ENCODE peak calls at places on chromosome 11, in seven cellular contexts. L is heart right ventricle, I is cardiac muscle cell, U is K562, Q is IMR-90, M is epithelial cell of esophagus, O is uterus. Y is an unnamed sample.

GRCh38 chr11:89583580-89583979 is 92.4 kb upstream of the NOX4 start:
- DNase-seq in L (no peak), I (no peak), U (no peak), Q (no peak), M (no peak), O (no peak), Y (no peak)

GRCh38 chr11:3859373-3859881 is 4.0 kb downstream of the STIM1 start:
- DNase-seq in L (peak; percentile 74), I (no peak), U (peak; percentile 80), Q (no peak), M (no peak), O (no peak), Y (peak; percentile 70)

GRCh38 chr11:128776434-128777284 is 82.8 kb downstream of the FLI1 start:
- DNase-seq in L (peak; percentile 76), I (peak; percentile 66), U (peak; percentile 59), Q (peak; percentile 33), M (peak; percentile 34), O (peak; percentile 47), Y (no peak)

GRCh38 chr11:25733777-25734176 is 598.2 kb upstream of the ANO3 start:
- DNase-seq in L (no peak), I (peak; percentile 24), U (no peak), Q (no peak), M (peak; percentile 2), O (no peak), Y (no peak)

GRCh38 chr11:118224512-118225180 is at the start of gene JAML:
- DNase-seq in L (no peak), I (no peak), U (no peak), Q (no peak), M (no peak), O (no peak), Y (no peak)

GRCh38 chr11:17739945-17740338 is 5.4 kb downstream of the KCNC1 start:
- DNase-seq in L (no peak), I (no peak), U (no peak), Q (no peak), M (no peak), O (no peak), Y (no peak)

GRCh38 chr11:57154718-57155117 is 27.0 kb upstream of the LRRC55 start:
- DNase-seq in L (no peak), I (peak; percentile 15), U (no peak), Q (no peak), M (peak; percentile 49), O (no peak), Y (no peak)

GRCh38 chr11:44517541-44517940 is 47.9 kb upstream of the CD82 start:
- DNase-seq in L (no peak), I (no peak), U (no peak), Q (no peak), M (no peak), O (no peak), Y (no peak)

GRCh38 chr11:65967329-65967934 is 5.9 kb downstream of the SART1 start:
- DNase-seq in L (no peak), I (no peak), U (no peak), Q (no peak), M (no peak), O (no peak), Y (no peak)

GRCh38 chr11:119823077-119823476 is 94.1 kb upstream of the NECTIN1 start:
- DNase-seq in L (no peak), I (no peak), U (no peak), Q (no peak), M (no peak), O (no peak), Y (no peak)
- H3K4me3 ChIP-seq in L (no peak overlapping the region), I (no peak overlapping the region), U (no peak overlapping the region), Q (no peak overlapping the region), M (no peak overlapping the region), O (no peak overlapping the region), Y (no peak overlapping the region)

GRCh38 chr11:107646783-107647182 is 55.8 kb downstream of the ELMOD1 start:
- DNase-seq in L (no peak), I (no peak), U (no peak), Q (no peak), M (no peak), O (no peak), Y (no peak)
- TF ChIP-seq CTCF in L (no peak), I (no peak), U (no peak), Q (no peak), M (no peak), O (no peak), Y (no peak)

DNA sequence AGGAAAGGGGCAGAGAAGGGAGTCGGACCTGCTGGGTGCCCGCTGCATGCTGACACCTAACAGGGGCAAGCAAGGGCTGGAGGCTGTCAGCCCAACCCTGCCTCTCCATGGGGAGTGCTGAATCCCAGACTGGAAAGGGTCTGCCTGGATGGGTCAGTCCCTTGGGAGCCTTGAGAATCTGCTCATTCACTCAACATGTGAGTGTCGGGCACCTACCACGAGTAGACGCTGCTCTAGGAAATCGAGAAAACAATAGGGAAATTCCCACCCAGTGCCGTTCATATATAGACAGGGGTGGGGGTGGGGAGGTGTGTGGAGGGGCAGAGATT is 4.4 kb upstream of the CTSD start:
- DNase-seq in L (no peak), I (no peak), U (no peak), Q (no peak), M (no peak), O (no peak), Y (no peak)
- H3K4me3 ChIP-seq in L (no peak overlapping the region), I (no peak overlapping the region), U (no peak overlapping the region), Q (no peak overlapping the region), M (no peak overlapping the region), O (no peak overlapping the region), Y (no peak overlapping the region)

GRCh38 chr11:11403763-11404725 is 51.0 kb upstream of the CSNK2A3 start:
- DNase-seq in L (no peak), I (peak; percentile 76), U (no peak), Q (peak; percentile 41), M (peak; percentile 63), O (peak; percentile 39), Y (no peak)

GRCh38 chr11:11397043-11397415 is 44.0 kb upstream of the CSNK2A3 start:
- DNase-seq in L (no peak), I (peak; percentile 37), U (no peak), Q (peak; percentile 16), M (no peak), O (no peak), Y (no peak)

GRCh38 chr11:11400121-11400520 is 47.1 kb upstream of the CSNK2A3 start:
- DNase-seq in L (no peak), I (no peak), U (no peak), Q (no peak), M (peak; percentile 53), O (no peak), Y (no peak)

GRCh38 chr11:11401960-11402359 is 48.9 kb upstream of the CSNK2A3 start:
- DNase-seq in L (no peak), I (no peak), U (no peak), Q (no peak), M (no peak), O (no peak), Y (no peak)

DNA sequence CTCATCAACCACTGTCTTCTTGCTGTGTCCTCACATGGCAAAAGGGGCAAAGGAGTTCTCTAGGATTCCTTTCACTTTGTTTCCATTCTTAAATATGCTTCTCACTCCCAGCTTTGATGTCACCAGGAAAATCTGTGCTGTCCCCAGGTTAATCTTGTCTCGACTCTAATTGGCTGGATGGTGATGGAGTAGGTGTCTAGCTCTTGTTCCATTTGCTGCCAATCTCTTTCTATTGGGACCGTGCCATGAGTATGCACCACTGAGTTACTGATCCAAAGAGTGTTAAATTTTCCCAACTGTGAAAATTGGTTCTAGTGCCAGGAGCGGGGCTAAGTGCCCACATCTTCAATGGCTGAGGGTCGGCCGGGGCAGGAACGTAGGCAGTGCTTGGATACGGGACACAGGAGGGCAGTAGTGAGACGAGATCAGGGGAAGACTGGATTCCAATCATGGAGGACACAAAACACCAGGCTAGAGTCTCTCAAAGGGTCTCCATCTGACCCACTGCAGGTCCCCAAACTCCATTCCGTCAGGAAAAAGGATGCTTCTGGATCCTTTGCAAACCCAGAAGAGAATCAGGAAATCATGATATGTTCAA is 47.7 kb upstream of the CSNK2A3 start:
- DNase-seq in L (no peak), I (no peak), U (peak; percentile 40), Q (no peak), M (no peak), O (no peak), Y (no peak)
- TF ChIP-seq CTCF in L (peak; percentile 26), I (peak; percentile 11), U (peak; percentile 52), Q (peak; percentile 13), M (no peak), O (no peak), Y (peak; percentile 17)

DNA sequence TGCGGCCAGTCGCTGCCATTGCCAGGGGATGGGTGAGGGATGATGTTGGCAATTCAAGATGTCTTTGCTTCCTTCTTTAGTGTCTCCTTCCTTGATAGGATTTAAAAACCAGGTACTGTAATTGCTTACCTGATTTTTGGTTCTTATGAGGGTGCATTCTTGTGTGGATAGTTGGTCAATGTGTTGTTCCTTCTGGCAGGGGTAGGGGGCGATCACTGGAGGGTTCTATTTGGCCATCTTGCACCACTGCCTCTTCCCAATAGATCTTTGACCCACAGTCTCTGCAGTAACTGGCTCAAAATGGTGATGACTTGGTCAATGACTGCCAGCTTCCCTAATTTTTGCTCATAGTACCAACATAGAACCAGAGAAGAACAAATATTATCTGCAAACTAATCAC is 680.1 kb downstream of the DLG2 start:
- DNase-seq in L (no peak), I (no peak), U (no peak), Q (no peak), M (no peak), O (no peak), Y (no peak)
- H3K4me3 ChIP-seq in L (no peak overlapping the region), I (no peak overlapping the region), U (no peak overlapping the region), Q (no peak overlapping the region), M (no peak overlapping the region), O (no peak overlapping the region), Y (no peak overlapping the region)

GRCh38 chr11:117145393-117145761 is 1.3 kb downstream of the PAFAH1B2 start:
- DNase-seq in L (no peak), I (peak; percentile 50), U (peak; percentile 65), Q (peak; percentile 32), M (peak; percentile 34), O (peak; percentile 34), Y (no peak)
- TF ChIP-seq CTCF in L (no peak), I (peak; percentile 31), U (peak; percentile 43), Q (peak; percentile 21), M (no peak), O (no peak), Y (no peak)

DNA sequence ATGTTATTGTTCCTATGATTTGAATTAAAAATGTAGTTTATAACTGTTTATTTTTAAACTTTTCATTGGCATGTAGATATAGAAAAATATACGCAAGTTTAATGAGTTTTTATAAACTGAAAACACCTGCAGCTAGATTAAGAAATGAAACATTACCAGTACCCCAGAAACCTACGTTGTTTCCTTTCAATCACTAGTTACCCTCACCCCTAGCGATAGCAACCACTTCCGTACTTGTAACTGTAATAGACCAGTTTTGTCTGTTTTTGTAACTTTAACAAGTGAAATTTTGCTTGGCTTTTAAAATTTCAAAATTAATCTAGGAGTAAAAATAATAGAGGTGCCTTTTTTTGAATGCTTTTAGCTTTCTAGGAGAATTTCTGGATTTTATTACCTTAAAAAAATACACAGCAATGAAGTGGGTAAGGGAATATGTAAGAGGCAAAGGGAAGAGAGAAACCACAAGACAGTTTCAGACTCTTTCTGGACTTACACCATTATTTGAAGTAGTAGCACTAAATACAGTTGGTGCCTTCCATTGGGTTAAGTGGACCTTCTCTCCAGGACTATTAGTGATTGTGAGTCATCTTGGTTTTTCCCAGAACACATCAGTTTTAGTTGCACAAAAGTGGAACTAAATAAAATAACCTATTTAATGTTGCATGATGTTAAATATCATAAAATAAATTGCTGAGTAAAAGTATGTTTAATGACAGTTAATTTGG is 18.7 kb upstream of the NAT10 start:
- DNase-seq in L (no peak), I (no peak), U (no peak), Q (peak; percentile 70), M (no peak), O (no peak), Y (no peak)
- H3K4me3 ChIP-seq in L (no peak overlapping the region), I (no peak overlapping the region), U (no peak overlapping the region), Q (no peak overlapping the region), M (no peak overlapping the region), O (no peak overlapping the region), Y (no peak overlapping the region)

GRCh38 chr11:123173856-123174186 is 21.2 kb downstream of the CLMP start:
- DNase-seq in L (no peak), I (no peak), U (no peak), Q (no peak), M (no peak), O (no peak), Y (no peak)
- TF ChIP-seq CTCF in L (no peak), I (no peak), U (no peak), Q (no peak), M (no peak), O (no peak), Y (no peak)